ENCODE peak calls at places on chromosome 4, in nine cellular contexts. L, A, G, J, N, B, U, X and W are unnamed samples.

GRCh38 chr4:40731792-40732245 is 17.9 kb upstream of the NSUN7 start:
- DNase-seq in B (no peak), A (no peak), X (peak; percentile 92), G (no peak), U (peak; percentile 17), J (no peak), N (peak; percentile 61), L (no peak), W (no peak)

GRCh38 chr4:186497043-186497442 is 58.3 kb downstream of the MTNR1A start:
- DNase-seq in X (no peak), L (no peak), U (no peak), B (no peak), N (no peak), G (no peak), J (no peak), A (no peak), W (no peak)

GRCh38 chr4:100189820-100190642 is at the start of gene DDIT4L:
- DNase-seq in N (peak; percentile 59), B (peak; percentile 19), G (peak; percentile 82), J (peak; percentile 13), L (no peak), X (no peak), U (peak; percentile 45), A (peak; percentile 33), W (no peak)

GRCh38 chr4:52574036-52574435 is 85.1 kb downstream of the USP46 start:
- DNase-seq in G (no peak), L (no peak), J (no peak), A (no peak), N (no peak), B (no peak), U (no peak), X (no peak), W (no peak)

GRCh38 chr4:15100994-15101695 is 98.9 kb downstream of the CPEB2 start:
- DNase-seq in U (no peak), G (no peak), N (no peak), X (no peak), B (no peak), A (no peak), L (no peak), J (no peak), W (no peak)

GRCh38 chr4:156971623-156972369 is at the start of gene PDGFC:
- DNase-seq in U (peak; percentile 74), G (peak; percentile 88), J (peak; percentile 6), A (peak; percentile 85), N (peak; percentile 91), L (no peak), B (peak; percentile 45), X (peak; percentile 21), W (peak; percentile 31)

GRCh38 chr4:185567828-185568442 is 32.6 kb upstream of the PDLIM3 start:
- DNase-seq in A (no peak), G (no peak), X (no peak), L (peak; percentile 63), J (no peak), N (no peak), B (no peak), U (peak; percentile 63), W (no peak)

GRCh38 chr4:4409416-4410115 is 22.7 kb downstream of the NSG1 start:
- DNase-seq in A (no peak), B (no peak), J (no peak), G (no peak), U (no peak), N (no peak), X (no peak), L (no peak), W (no peak)

GRCh38 chr4:104447346-104447745 is 47.3 kb downstream of the CXXC4 start:
- DNase-seq in A (no peak), J (no peak), X (no peak), L (no peak), N (no peak), U (no peak), G (no peak), B (no peak), W (no peak)

GRCh38 chr4:186537843-186538521 is 17.4 kb downstream of the MTNR1A start:
- DNase-seq in J (no peak), A (no peak), X (no peak), B (no peak), N (no peak), G (no peak), L (no peak), U (no peak), W (no peak)

GRCh38 chr4:44447563-44448504 is 775 bp downstream of the KCTD8 start:
- DNase-seq in A (no peak), U (peak; percentile 15), B (no peak), X (peak; percentile 27), J (no peak), L (no peak), N (peak; percentile 44), G (peak; percentile 75), W (peak; percentile 12)

GRCh38 chr4:110198472-110199419 is at the start of gene ELOVL6:
- DNase-seq in A (peak; percentile 48), X (peak; percentile 65), N (peak; percentile 85), J (peak; percentile 13), L (peak; percentile 18), G (peak; percentile 92), B (peak; percentile 47), U (peak; percentile 47), W (peak; percentile 56)

GRCh38 chr4:1746265-1746691 is 25.0 kb downstream of the TACC3 start:
- DNase-seq in U (peak; percentile 77), X (peak; percentile 54), L (no peak), B (no peak), G (peak; percentile 96), J (peak; percentile 72), N (peak; percentile 88), A (peak; percentile 76), W (peak; percentile 28)

GRCh38 chr4:152278172-152278504 is 257.8 kb downstream of the FBXW7 start:
- DNase-seq in U (no peak), X (no peak), L (no peak), N (no peak), J (no peak), A (no peak), G (no peak), B (no peak), W (no peak)

GRCh38 chr4:11183358-11183745 is 245.3 kb downstream of the HS3ST1 start:
- DNase-seq in X (no peak), A (no peak), B (no peak), U (no peak), L (no peak), N (no peak), J (no peak), G (no peak), W (no peak)

GRCh38 chr4:38683265-38683664 is 19.3 kb downstream of the KLF3 start:
- DNase-seq in B (no peak), J (no peak), U (no peak), X (no peak), G (no peak), L (no peak), N (no peak), A (no peak), W (no peak)

GRCh38 chr4:54545663-54546424 is 111.9 kb upstream of the KIT start:
- DNase-seq in A (no peak), G (no peak), L (no peak), N (no peak), U (no peak), J (no peak), X (no peak), B (no peak), W (no peak)

GRCh38 chr4:130648570-130648969 is 1552.6 kb downstream of the C4orf33 start:
- DNase-seq in L (no peak), U (no peak), B (no peak), X (no peak), J (no peak), N (peak; percentile 8), G (no peak), A (no peak), W (no peak)

GRCh38 chr4:541271-541670 is 34.8 kb downstream of the TMEM271 start:
- DNase-seq in L (no peak), G (no peak), U (no peak), J (no peak), X (no peak), N (no peak), A (no peak), B (no peak), W (no peak)

GRCh38 chr4:121794505-121795192 is 6.5 kb upstream of the EXOSC9 start:
- DNase-seq in U (no peak), B (no peak), N (peak; percentile 20), L (no peak), A (no peak), G (no peak), J (no peak), X (no peak), W (no peak)

GRCh38 chr4:126526335-126526734 is 1106.4 kb upstream of the INTU start:
- DNase-seq in L (no peak), U (no peak), B (no peak), J (no peak), G (no peak), X (no peak), N (no peak), A (no peak), W (no peak)

GRCh38 chr4:42015438-42015837 is 25.1 kb downstream of the SLC30A9 start:
- DNase-seq in B (no peak), G (no peak), L (no peak), X (no peak), U (no peak), J (no peak), N (no peak), A (no peak), W (no peak)

GRCh38 chr4:156556326-156556725 is 415.3 kb downstream of the PDGFC start:
- DNase-seq in X (no peak), A (no peak), J (no peak), B (no peak), L (no peak), U (no peak), N (no peak), G (no peak), W (no peak)

GRCh38 chr4:146490106-146490505 is 31.6 kb downstream of the SLC10A7 start:
- DNase-seq in A (no peak), J (no peak), G (no peak), L (no peak), N (no peak), X (no peak), B (no peak), U (no peak), W (no peak)

GRCh38 chr4:22434895-22435294 is 81.0 kb downstream of the ADGRA3 start:
- DNase-seq in U (no peak), N (peak; percentile 76), G (peak; percentile 53), J (no peak), X (peak; percentile 31), A (peak; percentile 4), L (peak; percentile 34), B (no peak), W (no peak)

GRCh38 chr4:169272265-169272886 is 1.6 kb upstream of the SH3RF1 start:
- DNase-seq in A (peak; percentile 20), U (no peak), J (no peak), L (peak; percentile 49), G (no peak), X (no peak), N (no peak), B (no peak), W (no peak)

GRCh38 chr4:154506253-154506652 is 14.7 kb upstream of the DCHS2 start:
- DNase-seq in G (no peak), A (no peak), B (no peak), X (no peak), J (no peak), N (peak; percentile 66), U (no peak), L (no peak), W (no peak)

GRCh38 chr4:188606635-188607034 is 467.4 kb downstream of the TRIML1 start:
- DNase-seq in X (no peak), U (no peak), A (no peak), G (no peak), B (no peak), J (no peak), N (no peak), L (no peak), W (no peak)

GRCh38 chr4:70778888-70779422 is 57.2 kb downstream of the RUFY3 start:
- DNase-seq in N (peak; percentile 51), L (peak; percentile 55), J (no peak), A (no peak), G (no peak), U (no peak), B (no peak), X (no peak), W (no peak)

GRCh38 chr4:163607292-163607691 is 112.8 kb downstream of the TMA16 start:
- DNase-seq in N (no peak), G (no peak), U (no peak), B (no peak), L (no peak), A (no peak), X (no peak), J (no peak), W (no peak)

GRCh38 chr4:140085062-140085622 is 68.8 kb downstream of the MAML3 start:
- DNase-seq in A (no peak), J (no peak), U (no peak), B (no peak), N (peak; percentile 56), G (no peak), X (no peak), L (no peak), W (no peak)